ENCODE peak calls at places on chromosomes 7 and 10, in eight cellular contexts. V is astrocyte, I is H9, G is OCI-LY7, K is GM12878, M is H1, Q is GM23338, O is MM.1S. N is an unnamed sample.
A peak's percentile ranks its signal among the peaks of the same experiment; 100 is the strongest.

GRCh38 chr10:78719276-78719675 is 349.5 kb upstream of the ZMIZ1 start:
- DNase-seq in V (no peak), I (no peak), G (no peak), K (no peak), M (no peak), Q (no peak), O (no peak), N (no peak)

GRCh38 chr7:98569606-98570337 is 47.3 kb upstream of the NPTX2 start:
- DNase-seq in V (no peak), I (no peak), G (no peak), K (no peak), M (no peak), Q (no peak), O (no peak), N (no peak)

GRCh38 chr10:52256832-52257691 is 57.0 kb upstream of the DKK1 start:
- DNase-seq in V (no peak), I (no peak), G (no peak), K (peak; percentile 64), M (no peak), Q (no peak), O (peak; percentile 94), N (no peak)

GRCh38 chr10:78540355-78541076 is 506.9 kb downstream of the RPS24 start:
- DNase-seq in V (peak; percentile 44), I (no peak), G (no peak), K (no peak), M (no peak), Q (no peak), O (no peak), N (no peak)

GRCh38 chr10:119496282-119496681 is 46.2 kb downstream of the RGS10 start:
- DNase-seq in V (no peak), I (no peak), G (no peak), K (no peak), M (no peak), Q (no peak), O (no peak), N (no peak)

GRCh38 chr10:61845950-61846268 is 55.6 kb upstream of the ARID5B start:
- DNase-seq in V (peak; percentile 57), I (no peak), G (no peak), K (no peak), M (no peak), Q (no peak), O (no peak), N (no peak)

GRCh38 chr10:68792115-68792514 is 35.2 kb upstream of the STOX1 start:
- DNase-seq in V (no peak), I (no peak), G (peak; percentile 5), K (no peak), M (no peak), Q (peak; percentile 11), O (no peak), N (peak; percentile 49)

GRCh38 chr10:60239228-60239627 is 150.4 kb downstream of the ANK3 start:
- DNase-seq in V (no peak), I (no peak), G (no peak), K (no peak), M (no peak), Q (no peak), O (no peak), N (no peak)

GRCh38 chr7:34845666-34846361 is 187.8 kb downstream of the NPSR1 start:
- DNase-seq in V (peak; percentile 46), I (no peak), G (no peak), K (no peak), M (no peak), Q (peak; percentile 24), O (no peak), N (no peak)

GRCh38 chr7:19572566-19572965 is 136.3 kb downstream of the POLR1F start:
- DNase-seq in V (no peak), I (no peak), G (no peak), K (no peak), M (no peak), Q (no peak), O (no peak), N (no peak)

GRCh38 chr10:89887406-89887805 is 186.0 kb downstream of the KIF20B start:
- DNase-seq in V (no peak), I (no peak), G (no peak), K (no peak), M (no peak), Q (no peak), O (peak; percentile 82), N (no peak)

GRCh38 chr7:32937344-32938174 is 19.7 kb upstream of the FKBP9 start:
- DNase-seq in V (peak; percentile 5), I (no peak), G (no peak), K (no peak), M (no peak), Q (no peak), O (no peak), N (no peak)

GRCh38 chr10:108789911-108790310 is 1133.4 kb downstream of the XPNPEP1 start:
- DNase-seq in V (peak; percentile 88), I (no peak), G (no peak), K (peak; percentile 9), M (no peak), Q (no peak), O (no peak), N (no peak)

GRCh38 chr10:55631071-55631654 is 729.9 kb downstream of the ZWINT start:
- DNase-seq in V (peak; percentile 25), I (peak; percentile 91), G (no peak), K (no peak), M (no peak), Q (peak; percentile 91), O (peak; percentile 59), N (no peak)

GRCh38 chr10:4353964-4354363 is 472.0 kb upstream of the AKR1E2 start:
- DNase-seq in V (peak; percentile 75), I (no peak), G (no peak), K (no peak), M (no peak), Q (no peak), O (peak; percentile 15), N (no peak)

GRCh38 chr7:139725077-139725476 is 52.7 kb downstream of the HIPK2 start:
- DNase-seq in V (peak; percentile 86), I (no peak), G (peak; percentile 4), K (peak; percentile 59), M (no peak), Q (no peak), O (no peak), N (no peak)

GRCh38 chr7:668139-668871 is 58.2 kb upstream of the DNAAF5 start:
- DNase-seq in V (peak; percentile 85), I (no peak), G (no peak), K (no peak), M (no peak), Q (no peak), O (no peak), N (no peak)

GRCh38 chr10:116891208-116891607 is 41.9 kb downstream of the ENO4 start:
- DNase-seq in V (peak; percentile 81), I (no peak), G (no peak), K (no peak), M (no peak), Q (no peak), O (no peak), N (no peak)

DNA sequence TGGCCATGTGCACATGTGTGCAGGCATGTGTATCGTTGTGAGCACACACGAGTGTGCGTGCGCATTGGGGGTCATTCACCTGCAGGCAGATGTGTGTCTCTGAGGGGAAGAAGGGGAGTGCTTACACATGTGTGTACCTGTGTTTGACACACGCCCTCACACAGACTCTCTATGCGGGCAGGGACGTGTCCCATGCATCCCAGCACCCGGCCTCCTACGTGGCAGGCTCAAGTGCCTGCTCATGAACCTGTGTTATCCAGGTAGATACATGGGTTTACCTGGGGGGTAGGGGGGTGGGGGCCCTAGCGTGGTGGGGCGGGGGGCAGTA is 18.6 kb downstream of the KCP start:
- DNase-seq in V (no peak), I (no peak), G (no peak), K (no peak), M (no peak), Q (no peak), O (no peak), N (no peak)
- H3K4me2 ChIP-seq in V (no peak overlapping the region), I (no peak overlapping the region), G (no peak overlapping the region), K (no peak overlapping the region), M (peak overlapping the region; percentile 83), Q (peak overlapping the region; percentile 78), O (no peak overlapping the region), N (no peak overlapping the region)

GRCh38 chr10:86360657-86361056 is 5.9 kb downstream of the GRID1 start:
- DNase-seq in V (no peak), I (no peak), G (no peak), K (no peak), M (no peak), Q (no peak), O (no peak), N (no peak)

GRCh38 chr10:86362129-86362527 is 4.5 kb downstream of the GRID1 start:
- DNase-seq in V (no peak), I (peak; percentile 12), G (no peak), K (no peak), M (no peak), Q (no peak), O (no peak), N (no peak)

GRCh38 chr10:86359111-86359510 is 7.5 kb downstream of the GRID1 start:
- DNase-seq in V (no peak), I (no peak), G (no peak), K (no peak), M (no peak), Q (no peak), O (no peak), N (no peak)

GRCh38 chr10:86361134-86362128 is 5.2 kb downstream of the GRID1 start:
- DNase-seq in V (no peak), I (peak; percentile 23), G (no peak), K (no peak), M (no peak), Q (no peak), O (no peak), N (no peak)

DNA sequence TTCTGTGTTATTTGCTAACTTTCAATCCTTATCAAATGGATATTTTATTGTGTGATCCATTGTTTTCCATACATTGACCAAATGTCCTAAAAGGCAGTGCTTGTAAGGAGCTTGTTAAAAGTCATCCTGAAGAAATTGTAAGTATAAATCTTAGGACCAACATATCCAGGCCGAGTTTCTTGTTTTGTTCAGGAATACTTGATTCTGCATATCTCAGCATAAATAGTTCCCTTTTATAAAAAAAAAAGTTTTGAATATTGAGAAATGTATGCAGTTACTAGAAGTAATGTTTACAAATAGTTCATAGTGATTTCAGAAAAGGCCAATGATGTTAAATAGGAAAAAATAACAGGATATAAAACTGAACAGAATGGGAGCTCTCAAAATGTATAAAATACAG is 6.7 kb downstream of the GRID1 start:
- DNase-seq in V (no peak), I (no peak), G (no peak), K (no peak), M (no peak), Q (no peak), O (no peak), N (no peak)
- H3K4me2 ChIP-seq in V (no peak overlapping the region), I (no peak overlapping the region), G (no peak overlapping the region), K (no peak overlapping the region), M (no peak overlapping the region), Q (no peak overlapping the region), O (no peak overlapping the region), N (no peak overlapping the region)

GRCh38 chr7:85529197-85529596 is 342.3 kb upstream of the SEMA3D start:
- DNase-seq in V (peak; percentile 60), I (no peak), G (no peak), K (no peak), M (no peak), Q (peak; percentile 9), O (no peak), N (no peak)
- H3K4me2 ChIP-seq in V (peak overlapping the region; percentile 1), I (no peak overlapping the region), G (no peak overlapping the region), K (no peak overlapping the region), M (no peak overlapping the region), Q (no peak overlapping the region), O (no peak overlapping the region), N (no peak overlapping the region)

DNA sequence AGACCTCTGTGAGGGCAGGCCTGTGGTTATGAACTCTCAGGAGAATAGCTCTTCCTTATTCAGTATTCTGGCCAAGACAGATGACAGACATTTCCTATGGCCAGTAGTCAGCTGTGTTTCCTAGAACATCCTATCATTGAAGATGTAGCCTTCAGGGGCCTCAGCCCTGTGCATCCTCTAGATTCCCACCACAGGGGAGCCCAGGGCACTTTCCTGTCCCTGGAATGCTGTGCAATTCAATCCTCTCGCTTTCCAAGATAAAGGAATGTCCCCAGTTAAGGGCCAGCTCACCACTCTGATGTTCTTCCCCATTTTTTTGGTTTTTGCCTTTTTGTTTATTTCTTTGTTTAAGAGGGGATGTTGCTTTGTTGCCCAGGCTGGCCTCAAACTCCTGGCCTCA is 578.8 kb upstream of the C7orf33 start:
- DNase-seq in V (no peak), I (peak; percentile 37), G (no peak), K (no peak), M (no peak), Q (peak; percentile 29), O (no peak), N (no peak)
- H3K4me2 ChIP-seq in V (no peak overlapping the region), I (no peak overlapping the region), G (no peak overlapping the region), K (no peak overlapping the region), M (no peak overlapping the region), Q (no peak overlapping the region), O (no peak overlapping the region), N (no peak overlapping the region)